ENCODE peak calls at places on chromosomes 1 and 21, in four cellular contexts. A, N, E and Y are unnamed samples.

GRCh38 chr1:64042331-64043100 is 160.9 kb upstream of the UBE2U start:
- DNase-seq in N (no peak), A (peak), E (no peak), Y (peak)

GRCh38 chr1:229950908-229951307 is 116.1 kb upstream of the GALNT2 start:
- DNase-seq in E (no peak), N (no peak), A (no peak), Y (no peak)

GRCh38 chr1:230280054-230280795 is 145.9 kb downstream of the PGBD5 start:
- DNase-seq in E (no peak), A (no peak), N (no peak), Y (no peak)

GRCh38 chr1:36172983-36173382 is 17.0 kb downstream of the MAP7D1 start:
- DNase-seq in A (peak), E (no peak), N (no peak), Y (no peak)

GRCh38 chr1:10613340-10613739 is 138.6 kb downstream of the PEX14 start:
- DNase-seq in N (no peak), A (no peak), E (no peak), Y (no peak)

GRCh38 chr1:93635614-93636543 is 45.8 kb downstream of the BCAR3 start:
- DNase-seq in E (no peak), N (no peak), A (no peak), Y (no peak)

GRCh38 chr1:205244383-205244782 is 16.6 kb downstream of the TMCC2 start:
- DNase-seq in A (no peak), N (no peak), E (no peak), Y (no peak)

GRCh38 chr1:236381565-236382158 is 12.4 kb upstream of the EDARADD start:
- DNase-seq in A (no peak), N (no peak), E (no peak), Y (no peak)

GRCh38 chr1:156118175-156118868 is 3.8 kb downstream of the LMNA start:
- DNase-seq in N (no peak), A (no peak), E (peak), Y (no peak)

GRCh38 chr1:225694151-225694603 is 41.3 kb upstream of the ENAH start:
- DNase-seq in A (no peak), N (no peak), E (no peak), Y (no peak)

GRCh38 chr1:17991996-17992395 is 115.6 kb upstream of the IGSF21 start:
- DNase-seq in N (no peak), E (no peak), A (no peak), Y (no peak)

GRCh38 chr1:89022167-89022959 is at the start of gene GBP3:
- DNase-seq in N (peak), A (peak), E (no peak), Y (peak)

GRCh38 chr1:6727535-6727934 is 25.9 kb upstream of the DNAJC11 start:
- DNase-seq in A (no peak), E (no peak), N (peak), Y (no peak)

GRCh38 chr1:204345425-204345824 is 14.3 kb downstream of the PLEKHA6 start:
- DNase-seq in A (no peak), N (no peak), E (no peak), Y (no peak)

GRCh38 chr1:26275580-26276431 is 4.1 kb upstream of the SH3BGRL3 start:
- DNase-seq in E (peak), A (peak), N (peak), Y (peak)

GRCh38 chr1:89566761-89567174 is 42.1 kb downstream of the LRRC8B start:
- DNase-seq in A (no peak), N (no peak), E (peak), Y (no peak)

GRCh38 chr1:227907439-227908015 is 40.2 kb downstream of the WNT9A start:
- DNase-seq in E (no peak), A (no peak), N (no peak), Y (no peak)

GRCh38 chr1:12435639-12436344 is 182.2 kb downstream of the DHRS3 start:
- DNase-seq in A (no peak), E (no peak), N (peak), Y (no peak)

GRCh38 chr21:17441370-17441769 is 71.5 kb upstream of the CXADR start:
- DNase-seq in N (no peak), E (no peak), A (peak), Y (no peak)

GRCh38 chr1:245987222-245987545 is 519.9 kb downstream of the SMYD3 start:
- DNase-seq in N (no peak), A (no peak), E (no peak), Y (no peak)

GRCh38 chr1:38586993-38587646 is 272.5 kb downstream of the RRAGC start:
- DNase-seq in A (no peak), N (peak), E (peak), Y (no peak)

GRCh38 chr1:26022404-26022779 is 817 bp downstream of the EXTL1 start:
- DNase-seq in E (peak), N (no peak), A (no peak), Y (no peak)

GRCh38 chr1:114319480-114319879 is 165.8 kb upstream of the SYT6 start:
- DNase-seq in A (peak), E (no peak), N (no peak), Y (no peak)

GRCh38 chr1:167605576-167605975 is 24.5 kb upstream of the RCSD1 start:
- DNase-seq in E (no peak), N (no peak), A (peak), Y (no peak)

GRCh38 chr1:86018311-86018923 is 138.2 kb downstream of the COL24A1 start:
- DNase-seq in A (peak), E (no peak), N (peak), Y (peak)

GRCh38 chr1:180854456-180854855 is 58.2 kb upstream of the KIAA1614 start:
- DNase-seq in N (no peak), A (no peak), E (no peak), Y (no peak)

GRCh38 chr1:155086856-155087535 is 8.4 kb downstream of the EFNA3 start:
- DNase-seq in A (no peak), N (no peak), E (no peak), Y (no peak)

GRCh38 chr1:33170351-33171274 is 11.2 kb downstream of the TRIM62 start:
- DNase-seq in A (no peak), N (no peak), E (no peak), Y (no peak)

GRCh38 chr1:203638914-203639313 is 12.3 kb downstream of the ATP2B4 start:
- DNase-seq in N (no peak), A (no peak), E (no peak), Y (no peak)

GRCh38 chr1:33330376-33330890 is 9.5 kb upstream of the A3GALT2 start:
- DNase-seq in N (no peak), A (no peak), E (no peak), Y (no peak)

GRCh38 chr1:31587720-31588423 is 11.6 kb downstream of the TINAGL1 start:
- DNase-seq in N (peak), E (peak), A (no peak), Y (no peak)
- TF ChIP-seq CTCF in N (peak), E (peak), A (peak), Y (peak)

DNA sequence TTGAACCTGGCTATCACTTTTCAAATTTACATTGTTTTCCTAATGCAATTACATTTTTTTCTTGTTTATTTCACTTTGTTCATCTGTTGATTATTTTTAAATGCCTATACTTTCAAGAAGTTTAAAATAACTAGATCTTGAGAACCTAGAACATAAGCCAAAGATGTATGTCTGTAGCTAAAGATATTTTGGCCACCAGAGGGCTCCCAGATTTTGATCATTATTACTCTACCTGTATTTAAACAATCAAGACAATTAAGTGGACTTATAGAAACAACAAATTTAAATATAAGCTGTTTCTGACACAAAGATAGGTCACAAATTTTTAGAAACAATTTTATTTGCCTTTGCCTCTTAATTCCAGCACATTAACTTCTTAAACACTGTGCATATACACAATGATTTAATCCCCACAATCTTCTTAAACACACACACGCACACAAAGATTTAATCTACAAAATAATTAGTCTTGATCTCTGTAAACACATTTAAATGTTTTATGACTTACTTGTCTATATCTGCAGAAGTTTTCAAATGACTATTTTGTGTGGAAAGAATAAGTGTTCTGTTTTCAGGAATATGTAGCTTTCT is 380.0 kb downstream of the DSCAM start:
- DNase-seq in A (no peak), E (no peak), N (peak), Y (no peak)
- TF ChIP-seq CTCF in A (peak), E (peak), N (peak), Y (peak)

DNA sequence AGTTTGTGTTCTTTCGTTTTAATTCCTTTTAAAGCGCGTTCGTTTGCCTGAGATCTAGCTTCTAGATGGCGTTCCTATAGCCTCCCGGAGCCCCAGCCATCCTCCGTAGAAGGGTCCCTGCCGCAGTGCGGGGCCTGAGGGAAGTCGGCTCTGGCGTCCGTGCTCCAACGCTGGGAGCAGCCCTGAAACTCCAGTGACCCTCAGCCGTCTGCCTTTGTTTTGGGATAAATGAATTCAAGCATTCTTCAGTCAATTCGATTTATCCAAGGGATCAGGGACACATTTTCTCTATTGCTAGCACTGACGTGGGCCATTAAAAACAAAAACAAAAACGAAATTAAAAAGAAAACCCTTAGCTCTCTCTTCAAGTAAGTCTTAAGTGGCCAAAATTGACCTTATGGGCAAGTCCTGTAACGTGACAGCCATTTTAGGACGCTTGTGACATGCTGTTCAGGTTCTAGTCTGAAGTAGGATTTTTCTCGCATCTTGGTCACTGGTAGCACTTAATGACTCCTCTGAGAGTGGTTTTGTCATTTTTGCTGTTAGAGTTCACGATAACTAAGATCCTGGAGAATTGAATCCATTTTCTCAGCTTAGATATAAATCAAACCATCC is 757 bp upstream of the HSPA13 start:
- DNase-seq in N (peak), A (no peak), E (no peak), Y (no peak)
- TF ChIP-seq CTCF in N (peak), A (no peak), E (no peak), Y (no peak)

GRCh38 chr1:27372808-27373690 is 1.6 kb downstream of the FCN3 start:
- DNase-seq in A (no peak), E (no peak), N (no peak), Y (no peak)
- TF ChIP-seq CTCF in A (peak), E (no peak), N (peak), Y (peak)

DNA sequence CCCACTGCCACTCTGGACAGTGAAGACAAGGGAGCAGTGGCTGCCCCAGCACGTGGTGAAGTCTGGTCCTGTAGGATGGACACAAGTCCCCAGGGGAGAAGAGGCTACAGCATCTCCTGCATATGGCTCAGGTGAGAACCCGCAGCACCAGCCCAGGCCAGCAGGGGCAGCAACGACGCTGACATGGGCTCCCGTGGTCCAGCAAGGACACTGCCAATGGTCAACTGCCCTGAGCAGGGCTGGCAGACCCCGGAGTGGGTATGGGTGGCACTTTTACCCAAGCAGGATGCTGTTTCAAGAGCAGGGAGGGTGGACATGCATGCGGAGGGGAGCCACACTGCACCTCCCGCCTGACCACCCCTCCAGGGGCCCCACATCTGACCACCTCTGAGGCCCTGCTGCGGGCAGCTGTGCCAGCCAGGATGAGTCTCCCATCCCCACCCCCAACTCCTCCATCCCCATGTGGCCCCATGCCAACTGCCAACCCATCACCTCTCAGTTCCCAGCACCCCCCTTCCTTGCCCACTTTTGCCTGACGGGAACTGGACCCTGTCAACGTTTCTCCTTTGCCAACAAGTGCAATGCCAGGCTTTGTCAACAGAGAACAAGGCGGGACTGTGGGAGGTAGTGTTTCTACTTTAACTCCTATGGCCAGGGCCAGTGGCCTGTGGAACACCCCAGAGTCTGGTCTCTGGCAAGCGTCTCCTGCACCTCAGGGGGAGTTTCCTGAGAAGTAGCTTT is 8.6 kb downstream of the MORN1 start:
- DNase-seq in A (no peak), N (peak), E (peak), Y (no peak)
- TF ChIP-seq CTCF in A (peak), N (peak), E (no peak), Y (peak)

GRCh38 chr1:24107462-24108225 is 4.3 kb downstream of the MYOM3 start:
- DNase-seq in E (no peak), N (no peak), A (no peak), Y (no peak)
- TF ChIP-seq CTCF in E (no peak), N (no peak), A (no peak), Y (no peak)

GRCh38 chr1:15344800-15345710 is 64.6 kb upstream of the EFHD2 start:
- DNase-seq in E (no peak), N (no peak), A (no peak), Y (no peak)
- TF ChIP-seq CTCF in E (no peak), N (no peak), A (no peak), Y (no peak)

GRCh38 chr1:43439781-43440180 is 13.9 kb downstream of the HYI start:
- DNase-seq in A (no peak), N (no peak), E (peak), Y (no peak)
- TF ChIP-seq CTCF in A (no peak), N (no peak), E (no peak), Y (no peak)

GRCh38 chr1:117000142-117000541 is 1.4 kb upstream of the CD101 start:
- DNase-seq in N (no peak), E (no peak), A (no peak), Y (no peak)
- TF ChIP-seq CTCF in N (no peak), E (no peak), A (no peak), Y (no peak)